ENCODE peak calls at places on chromosomes 5 and 9, in seven cellular contexts. One of them, this sample, is unnamed.

GRCh38 chr5:138753794-138754698 is 821 bp downstream of the CTNNA1 start:
- DNase-seq in SK-N-SH: peak
- DNase-seq in GM12878: no peak
- DNase-seq in H1: peak
- DNase-seq in HepG2: peak
- DNase-seq in K562: peak
- DNase-seq in T47D: peak
- DNase-seq in this sample: peak

GRCh38 chr5:66933066-66933465 is 263.5 kb downstream of the CD180 start:
- DNase-seq in HepG2: no peak
- DNase-seq in K562: no peak
- DNase-seq in T47D: no peak
- DNase-seq in SK-N-SH: no peak
- DNase-seq in GM12878: no peak
- DNase-seq in H1: no peak
- DNase-seq in this sample: no peak

GRCh38 chr5:139180850-139181785 is 17.1 kb downstream of the SIL1 start:
- DNase-seq in H1: no peak
- DNase-seq in SK-N-SH: no peak
- DNase-seq in HepG2: no peak
- DNase-seq in K562: no peak
- DNase-seq in GM12878: no peak
- DNase-seq in T47D: no peak
- DNase-seq in this sample: no peak

GRCh38 chr9:98087420-98088354 is 31.2 kb downstream of the NANS start:
- DNase-seq in HepG2: no peak
- DNase-seq in T47D: no peak
- DNase-seq in K562: no peak
- DNase-seq in SK-N-SH: no peak
- DNase-seq in GM12878: no peak
- DNase-seq in H1: peak
- DNase-seq in this sample: no peak

GRCh38 chr9:2788948-2789347 is 54.9 kb downstream of the PUM3 start:
- DNase-seq in T47D: no peak
- DNase-seq in HepG2: no peak
- DNase-seq in SK-N-SH: no peak
- DNase-seq in H1: no peak
- DNase-seq in K562: no peak
- DNase-seq in GM12878: no peak
- DNase-seq in this sample: no peak

GRCh38 chr9:81305561-81306182 is 383.7 kb downstream of the TLE1 start:
- DNase-seq in T47D: no peak
- DNase-seq in H1: no peak
- DNase-seq in GM12878: no peak
- DNase-seq in HepG2: peak
- DNase-seq in K562: no peak
- DNase-seq in SK-N-SH: no peak
- DNase-seq in this sample: no peak

GRCh38 chr9:109295475-109296110 is 25.3 kb downstream of the EPB41L4B start:
- DNase-seq in K562: no peak
- DNase-seq in GM12878: no peak
- DNase-seq in T47D: no peak
- DNase-seq in HepG2: no peak
- DNase-seq in H1: no peak
- DNase-seq in SK-N-SH: no peak
- DNase-seq in this sample: no peak

GRCh38 chr5:128271859-128272446 is 188.4 kb downstream of the SLC12A2 start:
- DNase-seq in T47D: no peak
- DNase-seq in SK-N-SH: no peak
- DNase-seq in HepG2: no peak
- DNase-seq in K562: no peak
- DNase-seq in GM12878: no peak
- DNase-seq in H1: no peak
- DNase-seq in this sample: peak

GRCh38 chr9:38125889-38126288 is 56.9 kb upstream of the SHB start:
- DNase-seq in K562: no peak
- DNase-seq in H1: no peak
- DNase-seq in T47D: no peak
- DNase-seq in GM12878: no peak
- DNase-seq in SK-N-SH: no peak
- DNase-seq in HepG2: no peak
- DNase-seq in this sample: no peak

GRCh38 chr5:96143450-96143849 is 181.8 kb upstream of the ELL2 start:
- DNase-seq in GM12878: no peak
- DNase-seq in H1: no peak
- DNase-seq in T47D: no peak
- DNase-seq in K562: no peak
- DNase-seq in SK-N-SH: no peak
- DNase-seq in HepG2: no peak
- DNase-seq in this sample: no peak

GRCh38 chr5:52801329-52801728 is 13.6 kb downstream of the ITGA1 start:
- DNase-seq in HepG2: no peak
- DNase-seq in H1: no peak
- DNase-seq in GM12878: no peak
- DNase-seq in SK-N-SH: no peak
- DNase-seq in T47D: no peak
- DNase-seq in K562: no peak
- DNase-seq in this sample: no peak

GRCh38 chr9:84617415-84617814 is 52.1 kb upstream of the NTRK2 start:
- DNase-seq in T47D: no peak
- DNase-seq in GM12878: no peak
- DNase-seq in K562: no peak
- DNase-seq in H1: no peak
- DNase-seq in HepG2: no peak
- DNase-seq in SK-N-SH: peak
- DNase-seq in this sample: no peak

GRCh38 chr9:37676411-37676830 is 25.7 kb downstream of the FRMPD1 start:
- DNase-seq in H1: no peak
- DNase-seq in K562: no peak
- DNase-seq in T47D: no peak
- DNase-seq in HepG2: no peak
- DNase-seq in SK-N-SH: peak
- DNase-seq in GM12878: no peak
- DNase-seq in this sample: no peak

GRCh38 chr5:56638061-56638621 is 177.2 kb upstream of the MAP3K1 start:
- DNase-seq in SK-N-SH: peak
- DNase-seq in T47D: no peak
- DNase-seq in K562: no peak
- DNase-seq in GM12878: no peak
- DNase-seq in H1: no peak
- DNase-seq in HepG2: peak
- DNase-seq in this sample: no peak

GRCh38 chr5:177473461-177473991 is at the start of gene DBN1:
- DNase-seq in GM12878: no peak
- DNase-seq in H1: peak
- DNase-seq in SK-N-SH: peak
- DNase-seq in T47D: peak
- DNase-seq in HepG2: no peak
- DNase-seq in K562: peak
- DNase-seq in this sample: no peak

GRCh38 chr5:116495786-116496185 is 78.8 kb downstream of the SEMA6A start:
- DNase-seq in K562: no peak
- DNase-seq in H1: no peak
- DNase-seq in T47D: no peak
- DNase-seq in SK-N-SH: no peak
- DNase-seq in GM12878: no peak
- DNase-seq in HepG2: no peak
- DNase-seq in this sample: no peak

DNA sequence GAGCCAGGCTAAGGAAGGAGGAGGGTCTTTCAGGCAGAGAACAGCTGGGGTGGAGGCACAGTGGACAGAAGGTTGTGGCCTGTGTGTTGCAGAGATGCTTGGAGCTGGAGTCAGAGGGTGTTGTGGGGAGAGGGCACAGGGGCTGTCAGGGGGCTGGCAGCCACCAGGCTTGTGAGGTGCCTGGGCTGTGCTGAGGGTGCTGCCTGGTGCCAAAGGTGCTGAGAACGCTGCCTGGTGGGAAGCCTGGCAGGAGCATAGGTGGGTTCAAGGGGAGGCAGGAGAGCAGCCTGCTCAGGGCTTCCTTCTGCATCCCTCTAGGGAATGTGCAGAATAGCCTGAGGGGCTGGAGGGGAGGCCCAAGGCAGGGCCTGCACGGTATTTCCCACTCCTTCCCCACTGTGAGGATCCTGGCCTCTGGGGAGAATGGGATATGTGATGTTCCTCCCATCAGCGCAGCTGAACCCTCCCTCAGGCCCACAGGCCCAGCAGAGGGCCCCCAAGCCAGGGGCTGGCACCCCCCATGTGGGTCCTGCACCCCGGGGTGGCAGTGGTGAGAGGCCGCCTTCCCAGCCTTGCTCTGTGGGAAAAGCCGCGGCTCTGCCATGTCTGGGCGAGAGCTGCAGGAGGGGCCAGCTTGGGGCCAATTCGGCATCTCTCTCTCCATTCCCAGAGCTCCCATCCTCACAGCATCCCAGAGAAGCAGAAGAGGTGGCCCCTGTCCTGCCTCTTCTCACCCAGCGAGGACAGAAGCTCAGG is 76.3 kb downstream of the CACNA1B start:
- DNase-seq in GM12878: no peak
- DNase-seq in H1: no peak
- DNase-seq in HepG2: no peak
- DNase-seq in T47D: no peak
- DNase-seq in SK-N-SH: peak
- DNase-seq in K562: no peak
- DNase-seq in this sample: no peak
- TF ChIP-seq JUND in GM12878: no peak
- TF ChIP-seq JUND in H1: no peak
- TF ChIP-seq JUND in HepG2: no peak
- TF ChIP-seq JUND in T47D: no peak
- TF ChIP-seq JUND in SK-N-SH: no peak
- TF ChIP-seq JUND in K562: no peak
- TF ChIP-seq JUND in this sample: no peak

GRCh38 chr5:54259090-54259489 is 51.3 kb downstream of the ARL15 start:
- DNase-seq in GM12878: no peak
- DNase-seq in HepG2: no peak
- DNase-seq in T47D: no peak
- DNase-seq in H1: no peak
- DNase-seq in K562: no peak
- DNase-seq in SK-N-SH: no peak
- DNase-seq in this sample: no peak

GRCh38 chr5:54261596-54261995 is 48.8 kb downstream of the ARL15 start:
- DNase-seq in GM12878: no peak
- DNase-seq in SK-N-SH: no peak
- DNase-seq in H1: no peak
- DNase-seq in T47D: no peak
- DNase-seq in HepG2: no peak
- DNase-seq in K562: no peak
- DNase-seq in this sample: no peak

GRCh38 chr5:54251981-54252380 is 58.4 kb downstream of the ARL15 start:
- DNase-seq in HepG2: no peak
- DNase-seq in SK-N-SH: no peak
- DNase-seq in H1: no peak
- DNase-seq in T47D: peak
- DNase-seq in GM12878: no peak
- DNase-seq in K562: no peak
- DNase-seq in this sample: no peak

GRCh38 chr5:54254482-54255198 is 55.7 kb downstream of the ARL15 start:
- DNase-seq in H1: no peak
- DNase-seq in SK-N-SH: no peak
- DNase-seq in GM12878: no peak
- DNase-seq in T47D: peak
- DNase-seq in HepG2: peak
- DNase-seq in K562: no peak
- DNase-seq in this sample: no peak

DNA sequence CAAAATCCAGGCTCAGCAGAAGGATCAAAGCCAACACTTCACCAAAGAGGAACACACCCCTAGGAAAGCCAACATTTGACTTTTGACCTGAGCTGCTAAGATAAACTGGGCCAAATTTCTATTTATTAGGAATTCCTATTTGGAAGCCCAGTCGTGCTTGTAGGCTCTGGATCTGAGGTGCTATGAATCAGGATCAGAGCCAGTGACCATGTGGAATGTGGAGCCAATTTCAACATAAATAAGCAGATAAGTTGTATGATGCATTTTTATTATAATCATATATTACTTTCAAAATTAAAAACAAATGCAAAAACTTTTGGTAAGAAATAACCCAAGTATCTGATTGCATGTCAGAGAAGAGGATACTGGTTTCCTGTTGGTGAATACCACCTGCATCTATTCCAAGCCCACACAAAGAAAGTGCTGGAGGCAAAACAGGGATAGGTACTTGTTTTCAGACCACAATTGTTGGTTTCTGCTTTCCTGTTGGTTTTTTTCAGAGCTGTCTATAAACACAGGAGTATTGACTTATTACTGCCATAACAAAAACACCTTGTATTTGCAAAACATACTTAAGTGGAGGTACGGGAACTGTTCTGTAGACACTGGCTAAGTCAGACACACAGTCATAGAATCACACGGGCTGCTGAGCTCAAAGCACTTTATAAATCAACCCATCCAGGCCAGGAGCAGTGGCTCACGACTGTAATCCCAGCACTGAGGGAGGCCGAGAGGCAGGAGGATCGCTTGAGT is 52.8 kb downstream of the ARL15 start:
- DNase-seq in H1: no peak
- DNase-seq in HepG2: no peak
- DNase-seq in T47D: peak
- DNase-seq in GM12878: no peak
- DNase-seq in SK-N-SH: no peak
- DNase-seq in K562: no peak
- DNase-seq in this sample: no peak
- TF ChIP-seq JUND in H1: no peak
- TF ChIP-seq JUND in HepG2: no peak
- TF ChIP-seq JUND in T47D: no peak
- TF ChIP-seq JUND in GM12878: no peak
- TF ChIP-seq JUND in SK-N-SH: no peak
- TF ChIP-seq JUND in K562: no peak
- TF ChIP-seq JUND in this sample: no peak

DNA sequence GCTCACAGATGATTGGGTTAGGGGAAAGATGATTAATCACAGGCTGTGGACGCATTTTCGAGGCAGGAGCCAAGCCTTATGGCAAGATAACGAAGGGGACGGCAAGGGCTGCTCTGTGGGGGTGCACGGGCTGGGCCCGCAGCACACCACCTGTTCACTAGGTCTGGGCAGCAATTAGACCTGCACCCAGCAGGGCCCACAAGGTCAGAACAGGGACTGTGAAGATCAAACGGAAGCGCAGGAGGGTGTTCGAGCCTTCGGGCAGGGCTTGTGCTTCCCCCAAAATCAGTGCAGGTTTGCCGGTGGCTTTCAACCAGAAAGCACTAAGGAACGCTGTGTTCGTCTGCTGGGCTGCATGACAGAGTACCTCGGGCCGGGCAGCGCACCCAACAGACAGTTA is 73.7 kb downstream of the UBE2QL1 start:
- DNase-seq in H1: no peak
- DNase-seq in SK-N-SH: no peak
- DNase-seq in T47D: no peak
- DNase-seq in GM12878: no peak
- DNase-seq in HepG2: no peak
- DNase-seq in K562: no peak
- DNase-seq in this sample: no peak
- TF ChIP-seq JUND in H1: no peak
- TF ChIP-seq JUND in SK-N-SH: no peak
- TF ChIP-seq JUND in T47D: no peak
- TF ChIP-seq JUND in GM12878: no peak
- TF ChIP-seq JUND in HepG2: no peak
- TF ChIP-seq JUND in K562: no peak
- TF ChIP-seq JUND in this sample: no peak

GRCh38 chr9:72315089-72315509 is 49.9 kb downstream of the ZFAND5 start:
- DNase-seq in SK-N-SH: no peak
- DNase-seq in H1: no peak
- DNase-seq in K562: no peak
- DNase-seq in T47D: no peak
- DNase-seq in HepG2: no peak
- DNase-seq in GM12878: no peak
- DNase-seq in this sample: no peak
- TF ChIP-seq JUND in SK-N-SH: no peak
- TF ChIP-seq JUND in H1: no peak
- TF ChIP-seq JUND in K562: no peak
- TF ChIP-seq JUND in T47D: no peak
- TF ChIP-seq JUND in HepG2: no peak
- TF ChIP-seq JUND in GM12878: no peak
- TF ChIP-seq JUND in this sample: no peak